ENCODE peak calls at places on chromosomes 6 and 20, in seven cellular contexts. O, V, C, E, T, W and S are unnamed samples.

GRCh38 chr6:112040933-112041332 is 13.0 kb upstream of the CCN6 start:
- DNase-seq in O (no peak), V (peak; percentile 65), C (no peak), E (no peak), T (no peak), W (no peak), S (peak; percentile 83)

GRCh38 chr6:14799928-14800327 is 445.9 kb upstream of the JARID2 start:
- DNase-seq in O (peak; percentile 56), V (peak; percentile 88), C (peak; percentile 7), E (peak; percentile 80), T (peak; percentile 25), W (peak; percentile 9), S (peak; percentile 82)

GRCh38 chr6:137286368-137286767 is 67.2 kb upstream of the IFNGR1 start:
- DNase-seq in O (no peak), V (no peak), C (no peak), E (no peak), T (no peak), W (no peak), S (no peak)

GRCh38 chr6:11121851-11122250 is 10.3 kb upstream of the ERVFRD-1 start:
- DNase-seq in O (no peak), V (no peak), C (no peak), E (no peak), T (no peak), W (no peak), S (no peak)

GRCh38 chr6:40524797-40525584 is 62.2 kb downstream of the LRFN2 start:
- DNase-seq in O (no peak), V (no peak), C (no peak), E (no peak), T (no peak), W (no peak), S (no peak)

GRCh38 chr6:37204014-37204751 is 34.2 kb downstream of the PIM1 start:
- DNase-seq in O (no peak), V (peak; percentile 62), C (no peak), E (no peak), T (no peak), W (no peak), S (peak; percentile 52)

GRCh38 chr6:114783783-114784182 is 441.0 kb upstream of the HS3ST5 start:
- DNase-seq in O (no peak), V (no peak), C (no peak), E (no peak), T (no peak), W (no peak), S (no peak)

GRCh38 chr6:19086480-19086879 is 699.3 kb downstream of the RNF144B start:
- DNase-seq in O (no peak), V (no peak), C (no peak), E (no peak), T (no peak), W (no peak), S (no peak)

GRCh38 chr6:33744895-33745546 is 1.7 kb downstream of the IP6K3 start:
- DNase-seq in O (no peak), V (no peak), C (no peak), E (no peak), T (no peak), W (no peak), S (no peak)

GRCh38 chr6:26198626-26199056 is 111.4 kb downstream of the HFE start:
- DNase-seq in O (no peak), V (no peak), C (no peak), E (no peak), T (no peak), W (no peak), S (no peak)

GRCh38 chr6:145022199-145022782 is 713.0 kb downstream of the EPM2A start:
- DNase-seq in O (no peak), V (no peak), C (no peak), E (no peak), T (no peak), W (no peak), S (no peak)

GRCh38 chr6:53055873-53056272 is 9.3 kb upstream of the FBXO9 start:
- DNase-seq in O (no peak), V (no peak), C (no peak), E (no peak), T (no peak), W (no peak), S (no peak)

GRCh38 chr6:84137051-84137375 is 90.4 kb downstream of the CEP162 start:
- DNase-seq in O (no peak), V (no peak), C (no peak), E (no peak), T (no peak), W (no peak), S (no peak)

GRCh38 chr6:18431581-18431980 is 44.4 kb downstream of the RNF144B start:
- DNase-seq in O (no peak), V (no peak), C (no peak), E (no peak), T (no peak), W (no peak), S (no peak)

GRCh38 chr6:169156108-169156821 is 97.4 kb downstream of the THBS2 start:
- DNase-seq in O (no peak), V (peak; percentile 79), C (no peak), E (no peak), T (no peak), W (no peak), S (peak; percentile 55)

GRCh38 chr6:163565140-163565539 is 150.6 kb downstream of the QKI start:
- DNase-seq in O (no peak), V (no peak), C (no peak), E (no peak), T (no peak), W (no peak), S (no peak)

GRCh38 chr20:41534842-41535241 is 83.3 kb downstream of the CHD6 start:
- DNase-seq in O (no peak), V (no peak), C (no peak), E (no peak), T (no peak), W (no peak), S (peak; percentile 28)

GRCh38 chr20:63751471-63752271 is 12.1 kb downstream of the SLC2A4RG start:
- DNase-seq in O (no peak), V (no peak), C (peak; percentile 29), E (no peak), T (no peak), W (no peak), S (no peak)

GRCh38 chr6:144647406-144647964 is 362.4 kb downstream of the UTRN start:
- DNase-seq in O (no peak), V (no peak), C (no peak), E (no peak), T (no peak), W (no peak), S (no peak)

GRCh38 chr6:139547082-139547776 is 172.8 kb upstream of the CITED2 start:
- DNase-seq in O (no peak), V (peak; percentile 49), C (no peak), E (no peak), T (no peak), W (no peak), S (peak; percentile 37)

GRCh38 chr20:39146394-39146793 is 184.2 kb downstream of the DHX35 start:
- DNase-seq in O (no peak), V (no peak), C (no peak), E (no peak), T (no peak), W (no peak), S (no peak)

GRCh38 chr6:78909391-78909790 is 42.0 kb downstream of the IRAK1BP1 start:
- DNase-seq in O (peak; percentile 77), V (peak; percentile 73), C (no peak), E (no peak), T (no peak), W (no peak), S (peak; percentile 5)

GRCh38 chr6:132194529-132194928 is 206.7 kb downstream of the MOXD1 start:
- DNase-seq in O (no peak), V (no peak), C (no peak), E (no peak), T (no peak), W (no peak), S (no peak)